ENCODE peak calls at places on chromosome 14, in five cellular contexts. One of them, this sample, is unnamed.

GRCh38 chr14:49984419-49984818 is 91.5 kb downstream of the ARF6 start:
- DNase-seq in fibroblast of lung: peak
- DNase-seq in thoracic aorta: no peak
- DNase-seq in tibial nerve: no peak
- DNase-seq in lung: no peak
- DNase-seq in this sample: peak

GRCh38 chr14:89625988-89626806 is 209.2 kb upstream of the FOXN3 start:
- DNase-seq in fibroblast of lung: no peak
- DNase-seq in thoracic aorta: no peak
- DNase-seq in tibial nerve: no peak
- DNase-seq in lung: no peak
- DNase-seq in this sample: no peak

GRCh38 chr14:106235356-106236159 is 709.2 kb downstream of the TMEM121 start:
- DNase-seq in fibroblast of lung: no peak
- DNase-seq in thoracic aorta: no peak
- DNase-seq in tibial nerve: no peak
- DNase-seq in lung: no peak
- DNase-seq in this sample: no peak

GRCh38 chr14:104036250-104036649 is 49.2 kb upstream of the ASPG start:
- DNase-seq in fibroblast of lung: no peak
- DNase-seq in thoracic aorta: no peak
- DNase-seq in tibial nerve: no peak
- DNase-seq in lung: no peak
- DNase-seq in this sample: no peak

GRCh38 chr14:61671086-61671485 is 24.2 kb upstream of the HIF1A start:
- DNase-seq in fibroblast of lung: no peak
- DNase-seq in thoracic aorta: no peak
- DNase-seq in tibial nerve: no peak
- DNase-seq in lung: no peak
- DNase-seq in this sample: no peak

GRCh38 chr14:55316528-55316927 is 45.3 kb downstream of the FBXO34 start:
- DNase-seq in fibroblast of lung: no peak
- DNase-seq in thoracic aorta: no peak
- DNase-seq in tibial nerve: no peak
- DNase-seq in lung: no peak
- DNase-seq in this sample: no peak

GRCh38 chr14:103015426-103015825 is 41.9 kb downstream of the CDC42BPB start:
- DNase-seq in fibroblast of lung: no peak
- DNase-seq in thoracic aorta: no peak
- DNase-seq in tibial nerve: no peak
- DNase-seq in lung: no peak
- DNase-seq in this sample: no peak

GRCh38 chr14:55697358-55697985 is 117.5 kb downstream of the KTN1 start:
- DNase-seq in fibroblast of lung: peak
- DNase-seq in thoracic aorta: no peak
- DNase-seq in tibial nerve: no peak
- DNase-seq in lung: no peak
- DNase-seq in this sample: no peak

GRCh38 chr14:36553650-36554260 is 28.7 kb downstream of the NKX2-8 start:
- DNase-seq in fibroblast of lung: peak
- DNase-seq in thoracic aorta: no peak
- DNase-seq in tibial nerve: peak
- DNase-seq in lung: no peak
- DNase-seq in this sample: peak

GRCh38 chr14:61308198-61308597 is 13.2 kb upstream of the PRKCH start:
- DNase-seq in fibroblast of lung: no peak
- DNase-seq in thoracic aorta: no peak
- DNase-seq in tibial nerve: no peak
- DNase-seq in lung: no peak
- DNase-seq in this sample: peak

GRCh38 chr14:103542545-103543088 is 13.6 kb downstream of the TRMT61A start:
- DNase-seq in fibroblast of lung: no peak
- DNase-seq in thoracic aorta: no peak
- DNase-seq in tibial nerve: no peak
- DNase-seq in lung: no peak
- DNase-seq in this sample: no peak

GRCh38 chr14:103480595-103480994 is 42.0 kb downstream of the CKB start:
- DNase-seq in fibroblast of lung: no peak
- DNase-seq in thoracic aorta: no peak
- DNase-seq in tibial nerve: no peak
- DNase-seq in lung: no peak
- DNase-seq in this sample: no peak

GRCh38 chr14:101475468-101476257 is 85.6 kb upstream of the DIO3 start:
- DNase-seq in fibroblast of lung: peak
- DNase-seq in thoracic aorta: no peak
- DNase-seq in tibial nerve: peak
- DNase-seq in lung: no peak
- DNase-seq in this sample: peak

GRCh38 chr14:70201994-70202393 is 13.2 kb upstream of the SLC8A3 start:
- DNase-seq in fibroblast of lung: no peak
- DNase-seq in thoracic aorta: no peak
- DNase-seq in tibial nerve: no peak
- DNase-seq in lung: no peak
- DNase-seq in this sample: no peak

GRCh38 chr14:61812347-61813100 is 50.3 kb downstream of the SNAPC1 start:
- DNase-seq in fibroblast of lung: peak
- DNase-seq in thoracic aorta: no peak
- DNase-seq in tibial nerve: no peak
- DNase-seq in lung: no peak
- DNase-seq in this sample: peak

GRCh38 chr14:35355981-35356839 is 48.3 kb downstream of the NFKBIA start:
- DNase-seq in fibroblast of lung: peak
- DNase-seq in thoracic aorta: no peak
- DNase-seq in tibial nerve: no peak
- DNase-seq in lung: peak
- DNase-seq in this sample: peak

GRCh38 chr14:44699391-44699790 is 192.3 kb upstream of the FSCB start:
- DNase-seq in fibroblast of lung: no peak
- DNase-seq in thoracic aorta: no peak
- DNase-seq in tibial nerve: no peak
- DNase-seq in lung: no peak
- DNase-seq in this sample: no peak

GRCh38 chr14:86129426-86129825 is 599.5 kb downstream of the FLRT2 start:
- DNase-seq in fibroblast of lung: no peak
- DNase-seq in thoracic aorta: no peak
- DNase-seq in tibial nerve: no peak
- DNase-seq in lung: no peak
- DNase-seq in this sample: no peak

GRCh38 chr14:104956290-104956890 is 21.8 kb downstream of the AHNAK2 start:
- DNase-seq in fibroblast of lung: no peak
- DNase-seq in thoracic aorta: no peak
- DNase-seq in tibial nerve: no peak
- DNase-seq in lung: no peak
- DNase-seq in this sample: no peak

GRCh38 chr14:83342590-83342989 is 1808.9 kb upstream of the SEL1L start:
- DNase-seq in fibroblast of lung: no peak
- DNase-seq in thoracic aorta: peak
- DNase-seq in tibial nerve: peak
- DNase-seq in lung: no peak
- DNase-seq in this sample: peak

GRCh38 chr14:39431416-39432178 is 636 bp downstream of the FBXO33 start:
- DNase-seq in fibroblast of lung: peak
- DNase-seq in thoracic aorta: no peak
- DNase-seq in tibial nerve: no peak
- DNase-seq in lung: peak
- DNase-seq in this sample: peak

GRCh38 chr14:88045705-88046104 is 40.8 kb downstream of the GPR65 start:
- DNase-seq in fibroblast of lung: no peak
- DNase-seq in thoracic aorta: no peak
- DNase-seq in tibial nerve: peak
- DNase-seq in lung: peak
- DNase-seq in this sample: no peak

GRCh38 chr14:46818147-46818546 is 166.6 kb upstream of the RPL10L start:
- DNase-seq in fibroblast of lung: no peak
- DNase-seq in thoracic aorta: no peak
- DNase-seq in tibial nerve: no peak
- DNase-seq in lung: no peak
- DNase-seq in this sample: no peak

GRCh38 chr14:90060965-90061848 is 587 bp upstream of the KCNK13 start:
- DNase-seq in fibroblast of lung: no peak
- DNase-seq in thoracic aorta: no peak
- DNase-seq in tibial nerve: no peak
- DNase-seq in lung: no peak
- DNase-seq in this sample: no peak

GRCh38 chr14:50116986-50117385 is 614 bp upstream of the VCPKMT start:
- DNase-seq in fibroblast of lung: peak
- DNase-seq in thoracic aorta: no peak
- DNase-seq in tibial nerve: no peak
- DNase-seq in lung: no peak
- DNase-seq in this sample: no peak

GRCh38 chr14:70885343-70886014 is 21.8 kb upstream of the PCNX1 start:
- DNase-seq in fibroblast of lung: no peak
- DNase-seq in thoracic aorta: no peak
- DNase-seq in tibial nerve: no peak
- DNase-seq in lung: no peak
- DNase-seq in this sample: no peak

GRCh38 chr14:104352493-104353220 is 214.3 kb downstream of the KIF26A start:
- DNase-seq in fibroblast of lung: no peak
- DNase-seq in thoracic aorta: no peak
- DNase-seq in tibial nerve: no peak
- DNase-seq in lung: no peak
- DNase-seq in this sample: no peak

GRCh38 chr14:93977790-93978581 is 1.6 kb upstream of the ASB2 start:
- DNase-seq in fibroblast of lung: peak
- DNase-seq in thoracic aorta: no peak
- DNase-seq in tibial nerve: no peak
- DNase-seq in lung: no peak
- DNase-seq in this sample: no peak

GRCh38 chr14:104650057-104650980 is 39.1 kb upstream of the INF2 start:
- DNase-seq in fibroblast of lung: peak
- DNase-seq in thoracic aorta: no peak
- DNase-seq in tibial nerve: peak
- DNase-seq in lung: peak
- DNase-seq in this sample: peak

GRCh38 chr14:58914271-58914855 is 274.1 kb upstream of the DAAM1 start:
- DNase-seq in fibroblast of lung: no peak
- DNase-seq in thoracic aorta: no peak
- DNase-seq in tibial nerve: no peak
- DNase-seq in lung: no peak
- DNase-seq in this sample: no peak

GRCh38 chr14:20631023-20631820 is 10.3 kb downstream of the OR6S1 start:
- DNase-seq in fibroblast of lung: peak
- DNase-seq in thoracic aorta: no peak
- DNase-seq in tibial nerve: peak
- DNase-seq in lung: no peak
- DNase-seq in this sample: peak

GRCh38 chr14:50060871-50061663 is 55.3 kb downstream of the VCPKMT start:
- DNase-seq in fibroblast of lung: peak
- DNase-seq in thoracic aorta: peak
- DNase-seq in tibial nerve: peak
- DNase-seq in lung: no peak
- DNase-seq in this sample: peak

GRCh38 chr14:106652494-106652893 is 1126.1 kb downstream of the TMEM121 start:
- DNase-seq in fibroblast of lung: no peak
- DNase-seq in thoracic aorta: no peak
- DNase-seq in tibial nerve: no peak
- DNase-seq in lung: no peak
- DNase-seq in this sample: no peak

GRCh38 chr14:70785556-70785955 is 23.8 kb downstream of the MAP3K9 start:
- DNase-seq in fibroblast of lung: peak
- DNase-seq in thoracic aorta: no peak
- DNase-seq in tibial nerve: no peak
- DNase-seq in lung: no peak
- DNase-seq in this sample: peak

GRCh38 chr14:21768116-21768874 is 94.7 kb upstream of the OR4E1 start:
- DNase-seq in fibroblast of lung: no peak
- DNase-seq in thoracic aorta: no peak
- DNase-seq in tibial nerve: no peak
- DNase-seq in lung: no peak
- DNase-seq in this sample: peak

GRCh38 chr14:104878582-104878981 is 13.5 kb downstream of the CEP170B start:
- DNase-seq in fibroblast of lung: no peak
- DNase-seq in thoracic aorta: no peak
- DNase-seq in tibial nerve: no peak
- DNase-seq in lung: no peak
- DNase-seq in this sample: no peak

GRCh38 chr14:45810152-45810872 is 557.3 kb upstream of the MIS18BP1 start:
- DNase-seq in fibroblast of lung: no peak
- DNase-seq in thoracic aorta: no peak
- DNase-seq in tibial nerve: no peak
- DNase-seq in lung: no peak
- DNase-seq in this sample: no peak

GRCh38 chr14:58078068-58078467 is 73.9 kb downstream of the ARMH4 start:
- DNase-seq in fibroblast of lung: peak
- DNase-seq in thoracic aorta: no peak
- DNase-seq in tibial nerve: no peak
- DNase-seq in lung: no peak
- DNase-seq in this sample: peak

GRCh38 chr14:37594916-37595808 is at the start of the genes FOXA1 and TTC6:
- DNase-seq in fibroblast of lung: peak
- DNase-seq in thoracic aorta: no peak
- DNase-seq in tibial nerve: no peak
- DNase-seq in lung: peak
- DNase-seq in this sample: peak

GRCh38 chr14:37593496-37594237 is 1.4 kb downstream of the FOXA1 start:
- DNase-seq in fibroblast of lung: no peak
- DNase-seq in thoracic aorta: no peak
- DNase-seq in tibial nerve: no peak
- DNase-seq in lung: no peak
- DNase-seq in this sample: no peak

GRCh38 chr14:37592288-37593274 is 2.5 kb downstream of the FOXA1 start:
- DNase-seq in fibroblast of lung: no peak
- DNase-seq in thoracic aorta: no peak
- DNase-seq in tibial nerve: no peak
- DNase-seq in lung: no peak
- DNase-seq in this sample: no peak

GRCh38 chr14:37595809-37596595 is 573 bp downstream of the TTC6 start:
- DNase-seq in fibroblast of lung: peak
- DNase-seq in thoracic aorta: no peak
- DNase-seq in tibial nerve: no peak
- DNase-seq in lung: peak
- DNase-seq in this sample: no peak

GRCh38 chr14:37594238-37594915 is 672 bp downstream of the FOXA1 start:
- DNase-seq in fibroblast of lung: peak
- DNase-seq in thoracic aorta: no peak
- DNase-seq in tibial nerve: peak
- DNase-seq in lung: peak
- DNase-seq in this sample: peak
- TF ChIP-seq CTCF in fibroblast of lung: peak
- TF ChIP-seq CTCF in thoracic aorta: peak
- TF ChIP-seq CTCF in tibial nerve: peak
- TF ChIP-seq CTCF in lung: peak
- TF ChIP-seq CTCF in this sample: peak

GRCh38 chr14:22850944-22851790 is 14.8 kb downstream of the MMP14 start:
- DNase-seq in fibroblast of lung: peak
- DNase-seq in thoracic aorta: peak
- DNase-seq in tibial nerve: peak
- DNase-seq in lung: peak
- DNase-seq in this sample: peak
- H3K4me3 ChIP-seq in fibroblast of lung: peak
- H3K4me3 ChIP-seq in thoracic aorta: no peak
- H3K4me3 ChIP-seq in tibial nerve: no peak
- H3K4me3 ChIP-seq in lung: no peak
- H3K4me3 ChIP-seq in this sample: peak

GRCh38 chr14:99132821-99133562 is 139.0 kb downstream of the BCL11B start:
- DNase-seq in fibroblast of lung: no peak
- DNase-seq in thoracic aorta: no peak
- DNase-seq in tibial nerve: peak
- DNase-seq in lung: peak
- DNase-seq in this sample: no peak
- TF ChIP-seq CTCF in fibroblast of lung: no peak
- TF ChIP-seq CTCF in thoracic aorta: no peak
- TF ChIP-seq CTCF in tibial nerve: no peak
- TF ChIP-seq CTCF in lung: no peak
- TF ChIP-seq CTCF in this sample: no peak

GRCh38 chr14:96121660-96122395 is 82.7 kb downstream of the C14orf132 start:
- DNase-seq in fibroblast of lung: peak
- DNase-seq in thoracic aorta: no peak
- DNase-seq in tibial nerve: no peak
- DNase-seq in lung: no peak
- DNase-seq in this sample: peak
- H3K4me3 ChIP-seq in fibroblast of lung: no peak
- H3K4me3 ChIP-seq in thoracic aorta: no peak
- H3K4me3 ChIP-seq in tibial nerve: no peak
- H3K4me3 ChIP-seq in lung: no peak
- H3K4me3 ChIP-seq in this sample: no peak

This sample was measured in cardiac fibroblast.